ENCODE peak calls at places on chromosome 10, in six cellular contexts. V is uterus; N is T follicular helper cell; M is skeletal muscle cell; F is stimulated activated CD4-positive, alpha-beta T cell treated with anti-CD3 and anti-CD28 coated beads, Interleukin-12 subunit alpha, Interleukin-12 subunit beta, amount 100 ng/mL, for 4 hours; B is activated naive CD4-positive, alpha-beta T cell. W is an unnamed sample.

GRCh38 chr10:44786451-44786850 is 124.7 kb upstream of the TMEM72 start:
- DNase-seq in V (peak), N (no peak), M (peak), F (no peak), B (no peak), W (no peak)

GRCh38 chr10:18254086-18254485 is 113.9 kb downstream of the CACNB2 start:
- DNase-seq in V (no peak), N (no peak), M (no peak), F (no peak), B (no peak), W (no peak)

GRCh38 chr10:84256510-84257342 is 11.9 kb downstream of the RGR start:
- DNase-seq in V (no peak), N (peak), M (peak), F (peak), B (no peak), W (no peak)

GRCh38 chr10:103895458-103896186 is 22.4 kb downstream of the STN1 start:
- DNase-seq in V (no peak), N (no peak), M (no peak), F (no peak), B (no peak), W (peak)

GRCh38 chr10:110498087-110498981 is 627 bp downstream of the DUSP5 start:
- DNase-seq in V (peak), N (peak), M (no peak), F (peak), B (peak), W (no peak)

GRCh38 chr10:2263556-2263955 is 526.2 kb upstream of the ADARB2 start:
- DNase-seq in V (no peak), N (no peak), M (no peak), F (no peak), B (no peak), W (no peak)

GRCh38 chr10:63627881-63628296 is 106.7 kb downstream of the REEP3 start:
- DNase-seq in V (no peak), N (no peak), M (no peak), F (no peak), B (no peak), W (no peak)

GRCh38 chr10:113739577-113739976 is 11.9 kb upstream of the PLEKHS1 start:
- DNase-seq in V (no peak), N (no peak), M (no peak), F (no peak), B (no peak), W (no peak)

GRCh38 chr10:93235686-93236085 is 162.0 kb downstream of the CYP26A1 start:
- DNase-seq in V (no peak), N (no peak), M (peak), F (no peak), B (no peak), W (peak)

GRCh38 chr10:47026301-47027107 is 115.3 kb downstream of the PTPN20 start:
- DNase-seq in V (no peak), N (no peak), M (no peak), F (no peak), B (no peak), W (no peak)

GRCh38 chr10:131998845-131999681 is 17.3 kb upstream of the BNIP3 start:
- DNase-seq in V (no peak), N (no peak), M (no peak), F (no peak), B (no peak), W (no peak)

GRCh38 chr10:27743736-27744477 is 1.7 kb downstream of the MKX start:
- DNase-seq in V (peak), N (no peak), M (no peak), F (no peak), B (no peak), W (no peak)

W was measured in HT1080.